ENCODE peak calls at places on chromosomes 6 and 20, in ten cellular contexts. Y is IMR-90, K is prostate gland, Z is stomach, V is thyroid gland, U is A549, E is sigmoid colon, S is heart left ventricle, F is K562, H is adrenal gland. J is an unnamed sample. For H3K9me3, the result is how much of the 10 kb centered on the place peaks cover.

GRCh38 chr6:28167068-28167467 is 25.4 kb downstream of the ZKSCAN8 start:
- DNase-seq in V (no peak), Z (no peak), Y (peak), K (no peak), H (no peak), E (no peak), S (no peak), U (no peak), F (no peak), J (no peak)

GRCh38 chr6:21026576-21027273 is 492.5 kb downstream of the CDKAL1 start:
- DNase-seq in Z (no peak), F (no peak), V (no peak), H (no peak), S (no peak), E (no peak), K (no peak), Y (peak), U (no peak), J (no peak)

GRCh38 chr6:32327103-32327502 is 44.6 kb downstream of the TSBP1 start:
- DNase-seq in E (no peak), U (no peak), K (no peak), V (no peak), S (no peak), Y (no peak), Z (no peak), H (no peak), F (no peak), J (no peak)

GRCh38 chr6:1586256-1586655 is 23.5 kb upstream of the FOXC1 start:
- DNase-seq in K (no peak), S (no peak), E (no peak), Y (no peak), V (no peak), F (no peak), U (no peak), Z (no peak), H (no peak), J (no peak)

GRCh38 chr6:38436726-38437465 is 202.8 kb downstream of the BTBD9 start:
- DNase-seq in K (no peak), H (no peak), U (peak), E (no peak), Z (no peak), Y (peak), S (no peak), V (no peak), F (no peak), J (no peak)

GRCh38 chr20:53387983-53388675 is 205.5 kb downstream of the ZNF217 start:
- DNase-seq in S (no peak), V (no peak), F (no peak), Z (no peak), K (no peak), E (no peak), H (no peak), Y (no peak), U (no peak), J (no peak)

GRCh38 chr6:104750449-104750848 is 109.3 kb downstream of the HACE1 start:
- DNase-seq in H (no peak), U (no peak), Y (no peak), K (no peak), F (no peak), Z (no peak), V (no peak), E (no peak), S (no peak), J (no peak)

GRCh38 chr6:135183532-135184440 is 2.7 kb downstream of the MYB start:
- DNase-seq in V (peak), Z (peak), K (peak), S (no peak), H (no peak), U (peak), E (no peak), Y (peak), F (peak), J (peak)

GRCh38 chr6:157368359-157369049 is 12.5 kb upstream of the ZDHHC14 start:
- DNase-seq in V (no peak), Z (no peak), E (no peak), Y (no peak), K (no peak), S (no peak), U (no peak), H (no peak), F (no peak), J (no peak)

GRCh38 chr6:10511477-10511876 is 9.7 kb upstream of the GCNT2 start:
- DNase-seq in Z (no peak), H (no peak), F (no peak), V (peak), U (no peak), K (no peak), Y (no peak), E (no peak), S (peak), J (no peak)

GRCh38 chr6:130366011-130366963 is at the start of gene TMEM200A:
- DNase-seq in U (no peak), V (peak), K (no peak), E (peak), S (peak), Z (peak), H (peak), Y (peak), F (no peak), J (peak)

GRCh38 chr6:54598787-54599309 is 247.7 kb upstream of the FAM83B start:
- DNase-seq in K (no peak), F (no peak), E (no peak), Y (no peak), U (no peak), S (no peak), H (no peak), Z (no peak), V (no peak), J (peak)

GRCh38 chr20:56875052-56875663 is 246.1 kb downstream of the TFAP2C start:
- DNase-seq in V (peak), Z (no peak), H (no peak), Y (peak), E (peak), U (peak), S (no peak), F (no peak), K (no peak), J (peak)

GRCh38 chr6:44681782-44682181 is 294.3 kb downstream of the CDC5L start:
- DNase-seq in Y (no peak), Z (no peak), U (no peak), H (no peak), S (no peak), V (no peak), F (no peak), K (peak), E (no peak), J (no peak)

GRCh38 chr6:43455034-43455747 is at the start of gene DLK2:
- DNase-seq in H (no peak), S (no peak), K (no peak), U (no peak), E (no peak), V (no peak), Y (no peak), F (peak), Z (no peak), J (peak)

GRCh38 chr6:41488392-41489129 is 57.6 kb upstream of the FOXP4 start:
- DNase-seq in V (peak), E (no peak), Y (peak), Z (no peak), F (no peak), S (no peak), U (no peak), K (no peak), H (no peak), J (peak)

GRCh38 chr6:1091905-1092304 is 220.0 kb upstream of the FOXQ1 start:
- DNase-seq in H (no peak), U (no peak), F (no peak), E (no peak), Y (no peak), K (no peak), S (no peak), V (no peak), Z (no peak), J (no peak)

GRCh38 chr20:37229300-37229699 is 32.3 kb downstream of the GHRH start:
- DNase-seq in Z (no peak), S (no peak), E (no peak), Y (no peak), U (no peak), H (peak), F (no peak), V (no peak), K (no peak), J (no peak)

GRCh38 chr20:31595654-31596411 is 9.3 kb upstream of the ID1 start:
- DNase-seq in E (peak), V (peak), K (no peak), H (peak), Z (peak), S (peak), F (no peak), U (peak), Y (peak), J (peak)

GRCh38 chr6:132683543-132683942 is 24.6 kb upstream of the TAAR1 start:
- DNase-seq in F (no peak), K (no peak), H (no peak), S (no peak), E (no peak), U (no peak), Y (peak), Z (no peak), V (no peak), J (no peak)

GRCh38 chr20:10716855-10717254 is 43.1 kb upstream of the JAG1 start:
- DNase-seq in H (no peak), Y (peak), E (no peak), K (no peak), U (peak), Z (no peak), S (no peak), V (no peak), F (no peak), J (no peak)

GRCh38 chr20:4813076-4813838 is 91.5 kb downstream of the PRND start:
- DNase-seq in F (no peak), U (no peak), V (no peak), Z (no peak), E (peak), H (no peak), Y (no peak), S (peak), K (no peak), J (no peak)

GRCh38 chr6:26594730-26595632 is 1.8 kb upstream of the ABT1 start:
- DNase-seq in Y (peak), Z (no peak), S (no peak), U (peak), H (no peak), K (no peak), E (no peak), V (no peak), F (peak), J (no peak)

GRCh38 chr20:24497851-24498250 is 28.4 kb downstream of the SYNDIG1 start:
- DNase-seq in Y (peak), H (no peak), V (peak), E (peak), Z (peak), K (no peak), F (no peak), S (no peak), U (no peak), J (peak)

GRCh38 chr20:41009960-41010359 is 18.7 kb upstream of the TOP1 start:
- DNase-seq in F (peak), H (no peak), E (no peak), U (no peak), S (no peak), Y (peak), V (no peak), Z (no peak), K (no peak), J (no peak)

GRCh38 chr20:662289-663192 is 9.5 kb upstream of the SRXN1 start:
- DNase-seq in E (no peak), S (no peak), U (no peak), Y (no peak), F (no peak), Z (no peak), H (no peak), K (no peak), V (no peak), J (no peak)

GRCh38 chr6:30687659-30688431 is 1.4 kb upstream of the PPP1R18 start:
- DNase-seq in S (peak), Z (no peak), E (peak), K (no peak), F (peak), H (no peak), Y (peak), V (no peak), U (no peak), J (no peak)

GRCh38 chr6:46325561-46326525 is 155.1 kb upstream of the ENPP5 start:
- DNase-seq in H (peak), F (no peak), S (no peak), Y (peak), Z (no peak), K (no peak), U (no peak), V (no peak), E (no peak), J (no peak)
- H3K4me3 ChIP-seq in H (no peak), F (no peak), S (no peak), Y (no peak), Z (no peak), K (no peak), U (no peak), V (no peak), E (peak), J (no peak)

DNA sequence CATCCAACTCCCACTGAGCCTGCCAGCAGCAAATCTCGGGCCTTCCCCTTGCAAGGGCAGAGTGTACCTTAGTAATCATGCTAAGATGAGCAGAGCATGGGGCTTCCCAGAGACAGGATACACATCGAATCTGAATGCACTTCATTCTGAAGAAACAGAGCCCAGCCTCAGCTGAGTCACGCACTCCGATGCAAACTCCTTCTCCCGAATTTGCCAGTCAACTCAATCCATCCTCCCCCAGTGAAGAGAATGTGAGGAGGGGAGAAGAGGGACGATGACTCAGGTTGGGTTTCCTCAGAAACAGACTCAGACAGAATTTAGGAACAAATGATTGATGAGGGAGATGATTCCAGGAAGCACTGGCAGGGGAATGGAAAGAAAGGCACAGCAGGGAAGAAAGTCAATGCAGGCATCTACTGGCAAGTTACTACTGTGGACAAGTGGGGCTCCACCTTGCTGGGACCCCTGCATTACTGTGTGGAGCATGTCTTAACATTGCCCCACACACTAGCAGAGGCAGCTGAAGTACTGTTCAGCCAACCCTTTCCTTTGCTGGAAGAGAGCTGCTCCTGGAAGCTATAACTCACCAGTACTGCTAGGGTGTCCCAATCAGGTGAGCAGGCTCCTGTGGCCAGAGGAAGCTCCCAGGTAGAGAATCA is 251.6 kb downstream of the ADGB start:
- DNase-seq in S (no peak), Y (peak), E (no peak), U (no peak), H (no peak), V (no peak), Z (no peak), K (no peak), F (no peak), J (no peak)
- TF ChIP-seq POLR2A in S (no peak), Y (no peak), E (no peak), U (no peak), H (no peak), V (no peak), Z (no peak), K (no peak), F (no peak), J (no peak)

DNA sequence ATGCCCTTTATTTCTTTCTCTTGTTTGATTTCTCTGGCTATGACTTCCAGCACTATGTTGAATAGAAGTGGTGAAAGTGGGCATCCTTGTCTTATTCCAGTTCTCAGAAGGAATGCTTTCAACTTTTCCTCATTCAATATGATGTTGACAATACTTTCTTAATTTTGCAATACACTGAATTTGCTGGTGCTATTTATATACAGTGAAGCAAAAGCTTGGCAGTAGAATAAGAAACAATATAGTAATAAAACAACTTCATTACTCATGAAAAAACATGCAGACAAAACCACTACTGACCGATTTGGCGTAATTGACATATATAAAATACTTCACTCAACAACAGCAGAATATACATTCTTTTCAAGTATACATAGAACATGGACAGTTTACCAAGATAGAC is 96.4 kb downstream of the CFAP61 start:
- DNase-seq in S (no peak), E (no peak), U (no peak), F (no peak), K (no peak), Z (no peak), Y (no peak), H (no peak), V (no peak), J (no peak)
- H3K9me3 ChIP-seq in S (under half), E (under half), U (under half), F (under half), K (under half), Z (under half), Y (under half), H (under half), V (under half), J (under half)

GRCh38 chr6:89562114-89562815 is 76.3 kb downstream of the LYRM2 start:
- DNase-seq in S (no peak), V (peak), U (no peak), K (no peak), Z (no peak), H (no peak), E (no peak), F (no peak), Y (no peak), J (no peak)
- H3K4me3 ChIP-seq in S (peak), V (no peak), U (no peak), K (no peak), Z (peak), H (no peak), E (peak), F (no peak), Y (no peak), J (no peak)

GRCh38 chr6:165662671-165663282 is at the start of gene PDE10A:
- DNase-seq in Y (peak), V (peak), S (peak), E (peak), U (peak), Z (peak), F (no peak), H (no peak), K (no peak), J (peak)

GRCh38 chr6:165661416-165662001 is 1.5 kb downstream of the PDE10A start:
- DNase-seq in H (no peak), E (no peak), Z (no peak), V (peak), S (peak), K (no peak), Y (peak), U (peak), F (no peak), J (no peak)

GRCh38 chr6:165663283-165663735 is 268 bp upstream of the PDE10A start:
- DNase-seq in F (no peak), H (peak), K (no peak), Z (no peak), U (peak), E (peak), S (peak), Y (peak), V (peak), J (peak)

GRCh38 chr6:165660881-165661415 is 2.1 kb downstream of the PDE10A start:
- DNase-seq in U (no peak), H (no peak), K (no peak), F (no peak), S (peak), E (no peak), Y (no peak), Z (no peak), V (peak), J (no peak)

GRCh38 chr6:165662041-165662491 is 975 bp downstream of the PDE10A start:
- DNase-seq in E (no peak), K (no peak), Z (no peak), S (peak), H (no peak), V (peak), F (no peak), U (peak), Y (peak), J (no peak)
- TF ChIP-seq POLR2A in E (no peak), K (no peak), Z (no peak), S (no peak), H (no peak), V (peak), F (no peak), U (no peak), Y (no peak), J (no peak)

DNA sequence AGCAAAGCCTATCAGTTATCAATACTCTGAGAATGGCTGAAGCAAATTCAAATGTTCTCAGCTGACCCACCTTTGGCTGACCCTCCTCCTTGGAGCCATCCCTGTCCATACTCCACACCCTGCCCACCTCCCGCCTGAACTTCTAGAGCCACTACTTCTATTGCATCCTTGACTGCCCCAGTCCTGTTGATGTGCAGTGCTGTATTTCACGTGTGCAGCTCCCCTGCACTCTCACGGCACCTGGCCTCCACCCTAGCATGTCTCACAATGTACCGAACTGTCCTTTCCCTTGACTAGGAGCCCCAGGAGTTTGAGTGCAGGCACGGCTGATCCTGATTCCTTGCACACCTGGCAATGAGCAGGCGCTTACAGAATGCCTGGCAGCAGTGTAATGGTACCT is 7.0 kb downstream of the CPXM1 start:
- DNase-seq in S (no peak), V (no peak), Y (no peak), U (no peak), Z (no peak), F (no peak), K (no peak), H (no peak), E (no peak), J (no peak)
- H3K9me3 ChIP-seq in S (under half), V (under half), Y (under half), U (under half), Z (under half), F (under half), K (under half), H (under half), E (under half), J (under half)

GRCh38 chr6:14619419-14619781 is 501.8 kb downstream of the CD83 start:
- DNase-seq in E (no peak), K (no peak), H (no peak), Y (no peak), V (peak), U (no peak), F (peak), Z (peak), S (no peak), J (no peak)

GRCh38 chr6:14621518-14621917 is 503.9 kb downstream of the CD83 start:
- DNase-seq in U (no peak), V (no peak), H (no peak), S (no peak), E (no peak), F (peak), K (peak), Y (no peak), Z (no peak), J (no peak)

GRCh38 chr6:14620522-14620921 is 502.9 kb downstream of the CD83 start:
- DNase-seq in S (no peak), H (no peak), Z (no peak), K (no peak), Y (no peak), F (no peak), V (no peak), U (no peak), E (no peak), J (no peak)

GRCh38 chr6:14622878-14623542 is 505.4 kb downstream of the CD83 start:
- DNase-seq in H (no peak), E (no peak), Y (peak), U (no peak), Z (no peak), F (peak), K (no peak), V (no peak), S (no peak), J (no peak)

GRCh38 chr6:14622135-14622534 is 504.6 kb downstream of the CD83 start:
- DNase-seq in Z (peak), H (no peak), K (peak), S (no peak), Y (no peak), U (peak), F (no peak), E (no peak), V (no peak), J (no peak)
- H3K4me3 ChIP-seq in Z (no peak), H (no peak), K (no peak), S (no peak), Y (no peak), U (peak), F (no peak), E (no peak), V (no peak), J (no peak)